ENCODE peak calls at places on chromosome 18, in six cellular contexts. C is fibroblast of lung; B is nephron progenitor cell; N is endothelial cell; V is CD4-positive, alpha-beta T cell; D is CD14-positive monocyte. R is an unnamed sample.

GRCh38 chr18:32324173-32324572 is 134.3 kb downstream of the MEP1B start:
- DNase-seq in B (no peak), V (no peak), C (peak; percentile 27), D (no peak), N (no peak), R (no peak)

GRCh38 chr18:13642440-13642827 is 83.9 kb downstream of the FAM210A start:
- DNase-seq in B (no peak), C (no peak), D (no peak), V (no peak), N (no peak), R (no peak)

GRCh38 chr18:29979884-29980283 is 1062.7 kb downstream of the DSC3 start:
- DNase-seq in B (no peak), V (no peak), C (no peak), N (no peak), D (no peak), R (no peak)

GRCh38 chr18:50011813-50012445 is 183.0 kb downstream of the MYO5B start:
- DNase-seq in C (peak; percentile 62), N (no peak), B (no peak), V (no peak), D (no peak), R (no peak)

GRCh38 chr18:79595876-79596374 is 83.7 kb upstream of the CTDP1 start:
- DNase-seq in B (no peak), D (peak; percentile 22), N (no peak), C (no peak), V (no peak), R (no peak)

GRCh38 chr18:50706199-50706598 is 113.6 kb downstream of the MRO start:
- DNase-seq in D (no peak), N (no peak), C (no peak), B (no peak), V (no peak), R (no peak)

GRCh38 chr18:47260138-47260923 is 8.9 kb upstream of the SKOR2 start:
- DNase-seq in V (no peak), D (no peak), N (peak; percentile 90), B (peak; percentile 95), C (peak; percentile 26), R (peak; percentile 55)

GRCh38 chr18:75109001-75109400 is 99.9 kb downstream of the PTGR3 start:
- DNase-seq in B (no peak), N (no peak), C (no peak), V (no peak), D (no peak), R (no peak)

GRCh38 chr18:2223394-2223793 is 347.9 kb downstream of the METTL4 start:
- DNase-seq in D (no peak), N (no peak), B (no peak), C (peak; percentile 0), V (no peak), R (no peak)

GRCh38 chr18:1691860-1692259 is 787.2 kb downstream of the ADCYAP1 start:
- DNase-seq in C (no peak), V (no peak), B (no peak), D (no peak), N (no peak), R (no peak)

GRCh38 chr18:65436430-65436829 is 314.4 kb upstream of the CDH7 start:
- DNase-seq in N (no peak), C (no peak), B (no peak), D (no peak), V (no peak), R (no peak)

GRCh38 chr18:22335644-22336275 is 82.0 kb downstream of the CTAGE1 start:
- DNase-seq in C (no peak), V (no peak), N (peak; percentile 30), B (no peak), D (no peak), R (no peak)

GRCh38 chr18:79361766-79362522 is 33.8 kb upstream of the NFATC1 start:
- DNase-seq in N (no peak), B (no peak), C (peak; percentile 71), V (no peak), D (no peak), R (no peak)

GRCh38 chr18:79919089-79919488 is 32.4 kb downstream of the SLC66A2 start:
- DNase-seq in N (peak; percentile 1), V (no peak), D (no peak), C (no peak), B (no peak), R (no peak)

GRCh38 chr18:75247041-75247551 is 36.5 kb downstream of the TSHZ1 start:
- DNase-seq in B (no peak), D (no peak), V (no peak), N (no peak), C (peak; percentile 84), R (peak; percentile 20)

GRCh38 chr18:58195278-58195721 is 151.3 kb downstream of the NEDD4L start:
- DNase-seq in N (peak; percentile 23), B (peak; percentile 30), C (no peak), D (no peak), V (peak; percentile 9), R (peak; percentile 19)

GRCh38 chr18:69948919-69949537 is 1.4 kb upstream of the CD226 start:
- DNase-seq in B (no peak), N (no peak), V (no peak), D (peak; percentile 85), C (peak; percentile 62), R (peak; percentile 83)

GRCh38 chr18:58567453-58568196 is 61.3 kb downstream of the ALPK2 start:
- DNase-seq in B (no peak), D (no peak), N (no peak), V (no peak), C (peak; percentile 98), R (no peak)

GRCh38 chr18:44826418-44827259 is 146.0 kb downstream of the SETBP1 start:
- DNase-seq in N (no peak), C (peak; percentile 96), V (no peak), D (no peak), B (no peak), R (no peak)

GRCh38 chr18:54388203-54389142 is 30.8 kb downstream of the C18orf54 start:
- DNase-seq in C (peak; percentile 85), D (peak; percentile 50), V (no peak), N (no peak), B (peak; percentile 46), R (peak; percentile 68)

GRCh38 chr18:57921708-57922107 is 118.6 kb upstream of the ATP8B1 start:
- DNase-seq in B (no peak), C (peak; percentile 45), V (no peak), N (no peak), D (no peak), R (peak; percentile 16)

GRCh38 chr18:78970774-78971333 is 8.8 kb upstream of the SALL3 start:
- DNase-seq in N (no peak), D (no peak), V (no peak), C (no peak), B (no peak), R (no peak)

GRCh38 chr18:24176727-24177416 is 38.0 kb downstream of the CABYR start:
- DNase-seq in B (peak; percentile 72), N (peak; percentile 73), D (no peak), C (peak; percentile 62), V (peak; percentile 3), R (peak; percentile 73)

GRCh38 chr18:46587568-46587967 is 69.5 kb downstream of the LOXHD1 start:
- DNase-seq in N (no peak), C (no peak), V (no peak), D (no peak), B (no peak), R (no peak)

GRCh38 chr18:33720133-33720532 is 142.1 kb downstream of the ASXL3 start:
- DNase-seq in C (peak; percentile 91), B (no peak), V (no peak), D (no peak), N (no peak), R (no peak)

GRCh38 chr18:73942081-73942625 is 205.5 kb downstream of the FBXO15 start:
- DNase-seq in B (no peak), C (no peak), D (no peak), V (no peak), N (no peak), R (no peak)

GRCh38 chr18:32919799-32920198 is 147.0 kb upstream of the KLHL14 start:
- DNase-seq in C (no peak), D (no peak), B (peak; percentile 20), V (no peak), N (peak; percentile 54), R (peak; percentile 18)

GRCh38 chr18:59715966-59716369 is 18.7 kb upstream of the CCBE1 start:
- DNase-seq in N (no peak), C (peak; percentile 87), V (no peak), D (no peak), B (no peak), R (no peak)

GRCh38 chr18:58544179-58544578 is 84.7 kb downstream of the ALPK2 start:
- DNase-seq in N (no peak), V (no peak), D (no peak), C (no peak), B (no peak), R (no peak)

GRCh38 chr18:68417166-68417776 is 297.6 kb downstream of the TMX3 start:
- DNase-seq in V (no peak), N (no peak), D (no peak), C (no peak), B (no peak), R (no peak)

GRCh38 chr18:34400837-34401236 is 176.1 kb upstream of the NOL4 start:
- DNase-seq in V (no peak), N (no peak), C (no peak), B (no peak), D (no peak), R (no peak)

GRCh38 chr18:5106730-5107129 is 90.3 kb downstream of the AKAIN1 start:
- DNase-seq in B (no peak), V (no peak), D (no peak), C (no peak), N (no peak), R (no peak)
- TF ChIP-seq CTCF in B (no peak), V (peak; percentile 39), D (no peak), C (no peak), N (no peak), R (no peak)

GRCh38 chr18:48547456-48548403 is 8.9 kb downstream of the CTIF start:
- DNase-seq in C (peak; percentile 80), D (no peak), N (no peak), V (no peak), B (no peak), R (no peak)
- TF ChIP-seq CTCF in C (no peak), D (no peak), N (no peak), V (no peak), B (no peak), R (no peak)

GRCh38 chr18:55651236-55651635 is 63.2 kb upstream of the TCF4 start:
- DNase-seq in C (no peak), B (no peak), V (no peak), D (no peak), N (no peak), R (no peak)
- TF ChIP-seq CTCF in C (no peak), B (no peak), V (no peak), D (no peak), N (no peak), R (no peak)

GRCh38 chr18:26546875-26547301 is 1.5 kb downstream of the KCTD1 start:
- DNase-seq in N (no peak), D (no peak), C (no peak), V (no peak), B (peak; percentile 37), R (no peak)

GRCh38 chr18:26548144-26549102 is at the start of gene KCTD1:
- DNase-seq in N (peak; percentile 77), C (peak; percentile 88), V (no peak), D (peak; percentile 50), B (peak; percentile 79), R (peak; percentile 87)

GRCh38 chr18:26549103-26549485 is 741 bp upstream of the KCTD1 start:
- DNase-seq in B (peak; percentile 58), D (no peak), V (no peak), C (peak; percentile 46), N (no peak), R (peak; percentile 28)

GRCh38 chr18:26546170-26546874 is 2.0 kb downstream of the KCTD1 start:
- DNase-seq in V (no peak), B (no peak), D (no peak), C (peak; percentile 52), N (no peak), R (no peak)

GRCh38 chr18:26547302-26548143 is 830 bp downstream of the KCTD1 start:
- DNase-seq in C (peak; percentile 84), V (no peak), N (peak; percentile 70), B (peak; percentile 78), D (no peak), R (peak; percentile 75)
- TF ChIP-seq CTCF in C (peak; percentile 49), V (no peak), N (peak; percentile 56), B (peak; percentile 39), D (peak; percentile 37), R (peak; percentile 46)